ENCODE peak calls at places on chromosomes 6 and 20, in six cellular contexts. C, Y, F, L, O and S are unnamed samples.

GRCh38 chr6:16657768-16658167 is 103.5 kb downstream of the ATXN1 start:
- DNase-seq in Y (no peak), F (no peak), C (no peak), O (no peak), L (no peak), S (no peak)

GRCh38 chr20:17556842-17557674 is 12.8 kb upstream of the DSTN start:
- DNase-seq in F (peak), L (no peak), Y (no peak), O (no peak), C (no peak), S (no peak)

GRCh38 chr20:25399038-25399430 is 8.4 kb upstream of the ABHD12 start:
- DNase-seq in O (no peak), F (peak), C (peak), Y (peak), L (peak), S (no peak)

GRCh38 chr20:13231031-13231752 is 10.1 kb downstream of the ISM1 start:
- DNase-seq in L (peak), F (no peak), O (no peak), C (peak), Y (no peak), S (no peak)

GRCh38 chr6:138970159-138970558 is 17.9 kb downstream of the REPS1 start:
- DNase-seq in F (no peak), C (no peak), O (no peak), Y (no peak), L (no peak), S (no peak)

GRCh38 chr20:61252601-61253263 is 671 bp downstream of the CDH4 start:
- DNase-seq in O (no peak), C (no peak), Y (no peak), F (peak), L (peak), S (no peak)

GRCh38 chr6:4851035-4851434 is 74.8 kb downstream of the CDYL start:
- DNase-seq in C (no peak), F (no peak), L (no peak), Y (no peak), O (no peak), S (no peak)

GRCh38 chr6:169421890-169422289 is 168.2 kb upstream of the THBS2 start:
- DNase-seq in F (no peak), L (no peak), Y (no peak), C (no peak), O (no peak), S (no peak)

GRCh38 chr6:169216830-169217229 is 36.8 kb downstream of the THBS2 start:
- DNase-seq in F (no peak), Y (no peak), C (no peak), O (no peak), L (no peak), S (no peak)

GRCh38 chr20:38228436-38228835 is 32.1 kb downstream of the KIAA1755 start:
- DNase-seq in O (no peak), F (no peak), Y (no peak), C (no peak), L (no peak), S (no peak)

GRCh38 chr6:24891004-24891403 is 44.8 kb downstream of the RIPOR2 start:
- DNase-seq in O (no peak), L (no peak), C (no peak), F (no peak), Y (no peak), S (no peak)

GRCh38 chr6:89805814-89806371 is 13.7 kb downstream of the MDN1 start:
- DNase-seq in L (no peak), F (no peak), C (no peak), Y (no peak), O (no peak), S (no peak)

GRCh38 chr6:50147371-50147770 is 97.6 kb upstream of the DEFB112 start:
- DNase-seq in F (no peak), C (no peak), L (no peak), O (no peak), Y (no peak), S (no peak)

GRCh38 chr20:58891076-58891685 is 38.7 kb downstream of the GNAS start:
- DNase-seq in C (no peak), F (peak), O (no peak), Y (no peak), L (peak), S (peak)

GRCh38 chr6:73525546-73526330 is 4.9 kb upstream of the EEF1A1 start:
- DNase-seq in Y (no peak), L (no peak), F (no peak), C (no peak), O (no peak), S (no peak)

GRCh38 chr6:24935753-24936152 is at the start of gene RIPOR2:
- DNase-seq in O (no peak), C (no peak), F (no peak), L (no peak), Y (peak), S (no peak)

GRCh38 chr20:44745560-44746366 is at the start of gene KCNK15:
- DNase-seq in C (no peak), Y (peak), O (no peak), L (no peak), F (peak), S (no peak)

GRCh38 chr6:36515844-36516243 is 31.4 kb downstream of the STK38 start:
- DNase-seq in C (no peak), Y (no peak), F (no peak), L (no peak), O (no peak), S (no peak)

GRCh38 chr6:130098317-130098716 is 79.9 kb downstream of the L3MBTL3 start:
- DNase-seq in Y (no peak), F (no peak), C (no peak), O (no peak), L (no peak), S (no peak)

GRCh38 chr6:26543953-26544352 is 5.8 kb downstream of the HMGN4 start:
- DNase-seq in L (no peak), O (no peak), C (no peak), F (no peak), Y (no peak), S (no peak)

GRCh38 chr20:49171928-49172327 is 16.2 kb downstream of the STAU1 start:
- DNase-seq in O (no peak), L (no peak), F (peak), C (no peak), Y (no peak), S (no peak)

GRCh38 chr6:5746392-5747140 is 260.2 kb downstream of the NRN1 start:
- DNase-seq in C (no peak), L (no peak), O (no peak), Y (no peak), F (no peak), S (no peak)

GRCh38 chr6:21648475-21649050 is 55.0 kb downstream of the SOX4 start:
- DNase-seq in C (no peak), L (no peak), Y (no peak), F (no peak), O (no peak), S (no peak)

GRCh38 chr20:49583669-49584417 is 15.9 kb upstream of the PTGIS start:
- DNase-seq in Y (no peak), C (peak), F (peak), L (peak), O (no peak), S (no peak)

GRCh38 chr6:113347420-113347819 is 509.7 kb upstream of the MARCKS start:
- DNase-seq in O (no peak), C (no peak), L (no peak), F (no peak), Y (no peak), S (no peak)

GRCh38 chr6:84065718-84066290 is 32.2 kb downstream of the MRAP2 start:
- DNase-seq in L (peak), C (peak), F (no peak), O (no peak), Y (no peak), S (no peak)

GRCh38 chr6:145727817-145728388 is 7.4 kb downstream of the EPM2A start:
- DNase-seq in O (no peak), L (no peak), F (no peak), C (no peak), Y (no peak), S (no peak)

GRCh38 chr20:14757728-14758127 is 420.3 kb upstream of the FLRT3 start:
- DNase-seq in Y (no peak), C (no peak), F (no peak), L (no peak), O (no peak), S (no peak)